ENCODE peak calls at places on chromosomes 7 and 10, in eight cellular contexts. N is HepG2, O is A549, B is tibial nerve, G is sigmoid colon, I is suprapubic skin, H is ovary, P is upper lobe of left lung. L is an unnamed sample.

GRCh38 chr7:141874787-141875186 is 33.5 kb upstream of the PRSS37 start:
- DNase-seq in N (no peak), O (no peak), B (no peak), G (no peak), I (no peak), H (no peak), P (no peak), L (no peak)

GRCh38 chr7:157751951-157752673 is 415.3 kb downstream of the DNAJB6 start:
- DNase-seq in N (no peak), O (no peak), B (no peak), G (no peak), I (no peak), H (no peak), P (no peak), L (no peak)

GRCh38 chr10:121709674-121710073 is 111.4 kb upstream of the FGFR2 start:
- DNase-seq in N (no peak), O (no peak), B (no peak), G (no peak), I (no peak), H (no peak), P (no peak), L (no peak)

GRCh38 chr10:64115913-64116643 is 594.9 kb downstream of the REEP3 start:
- DNase-seq in N (no peak), O (peak), B (no peak), G (no peak), I (no peak), H (no peak), P (no peak), L (peak)

GRCh38 chr10:25815999-25816768 is 117.8 kb upstream of the MYO3A start:
- DNase-seq in N (no peak), O (no peak), B (no peak), G (no peak), I (no peak), H (no peak), P (no peak), L (no peak)

GRCh38 chr10:125294109-125294508 is 133.7 kb upstream of the CTBP2 start:
- DNase-seq in N (no peak), O (no peak), B (no peak), G (no peak), I (no peak), H (no peak), P (no peak), L (no peak)

GRCh38 chr7:21942955-21943354 is 2.7 kb downstream of the CDCA7L start:
- DNase-seq in N (no peak), O (no peak), B (no peak), G (no peak), I (no peak), H (no peak), P (no peak), L (no peak)

GRCh38 chr10:126481181-126481580 is 92.9 kb upstream of the ADAM12 start:
- DNase-seq in N (no peak), O (no peak), B (no peak), G (no peak), I (no peak), H (no peak), P (no peak), L (no peak)

GRCh38 chr10:103276941-103277712 is at the start of gene INA:
- DNase-seq in N (no peak), O (peak), B (no peak), G (no peak), I (no peak), H (no peak), P (peak), L (no peak)

GRCh38 chr10:101892782-101893391 is 49.3 kb upstream of the KCNIP2 start:
- DNase-seq in N (no peak), O (no peak), B (no peak), G (no peak), I (no peak), H (no peak), P (no peak), L (no peak)

GRCh38 chr7:155947051-155947450 is 134.8 kb upstream of the SHH start:
- DNase-seq in N (no peak), O (peak), B (no peak), G (no peak), I (no peak), H (no peak), P (no peak), L (no peak)

GRCh38 chr10:35940067-35940989 is 298.2 kb upstream of the FZD8 start:
- DNase-seq in N (no peak), O (no peak), B (no peak), G (no peak), I (no peak), H (peak), P (peak), L (peak)

GRCh38 chr10:3763852-3764625 is 21.0 kb downstream of the KLF6 start:
- DNase-seq in N (no peak), O (no peak), B (no peak), G (no peak), I (peak), H (no peak), P (no peak), L (no peak)

DNA sequence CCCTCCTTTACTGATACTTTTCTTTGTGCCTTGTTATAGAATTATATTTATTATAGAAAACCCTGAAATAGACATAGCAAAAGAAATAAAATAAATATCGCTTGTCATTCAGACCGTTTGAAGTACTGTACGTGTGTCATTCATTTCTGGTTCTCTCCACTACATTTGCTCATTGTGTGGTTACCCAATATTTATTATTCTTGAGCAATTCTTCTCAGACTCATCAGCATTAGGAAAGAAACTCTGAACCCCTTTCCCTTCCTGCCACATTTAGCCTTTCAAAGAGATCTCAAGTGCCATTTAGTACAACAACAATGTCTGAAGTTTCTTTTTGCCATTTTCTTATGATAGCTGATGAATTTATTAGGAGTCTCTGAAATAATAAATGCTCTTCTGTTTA is 154.1 kb downstream of the KIAA1217 start:
- DNase-seq in N (peak), O (no peak), B (no peak), G (no peak), I (no peak), H (no peak), P (no peak), L (no peak)
- TF ChIP-seq EP300 in N (no peak), O (no peak), B (peak), G (no peak), I (no peak), H (no peak), P (peak), L (no peak)

DNA sequence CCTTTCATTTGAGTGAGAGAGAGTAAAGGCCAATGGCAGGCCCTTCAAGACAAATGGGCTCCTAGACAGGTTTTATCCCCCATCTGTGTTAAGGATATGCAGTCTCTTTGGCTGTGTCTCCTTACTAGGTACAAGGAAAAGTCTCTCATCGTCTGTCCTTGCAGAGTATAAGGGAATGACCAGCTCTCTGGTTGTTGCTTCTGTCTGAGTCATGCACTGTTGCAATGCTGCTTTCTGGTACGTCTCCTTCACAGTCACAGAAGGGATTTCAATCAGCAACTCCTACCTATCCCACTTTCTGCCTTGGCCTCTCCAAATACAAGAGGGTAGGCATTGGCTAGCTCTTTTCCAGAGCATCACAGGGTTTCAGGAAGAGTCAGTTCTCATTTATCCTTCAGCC is 48.1 kb downstream of the CTTNBP2 start:
- DNase-seq in N (no peak), O (no peak), B (no peak), G (no peak), I (no peak), H (no peak), P (no peak), L (no peak)
- TF ChIP-seq EP300 in N (no peak), O (no peak), B (no peak), G (no peak), I (no peak), H (no peak), P (no peak), L (no peak)

DNA sequence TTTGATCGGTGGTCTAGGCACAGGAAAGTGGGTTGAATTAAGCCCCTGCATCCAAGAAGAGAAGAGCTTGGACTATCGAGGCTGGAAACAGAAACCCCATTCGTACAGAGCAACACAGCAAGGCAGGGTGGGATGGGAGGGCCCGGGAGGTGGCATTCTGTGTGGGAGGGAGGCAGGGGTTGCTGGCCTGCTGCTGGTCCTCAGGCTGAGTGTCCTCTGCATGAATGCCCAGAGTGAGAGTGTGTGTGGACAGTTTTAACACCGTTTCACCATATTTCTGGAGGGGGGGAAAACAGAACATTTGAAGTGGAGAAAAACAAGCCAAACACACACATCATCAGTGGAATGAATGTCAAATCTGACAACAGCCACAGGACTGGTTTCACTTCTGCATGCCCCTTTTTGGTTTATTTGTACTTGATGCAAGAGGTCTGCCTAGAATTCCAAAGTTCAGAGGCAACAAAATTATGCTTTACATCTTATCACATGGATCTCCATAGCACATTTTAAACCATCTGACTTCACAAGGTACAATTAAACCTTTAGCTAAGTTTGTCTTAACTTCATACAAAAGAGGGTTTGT is 11.1 kb upstream of the ENO4 start:
- DNase-seq in N (peak), O (no peak), B (no peak), G (no peak), I (no peak), H (no peak), P (no peak), L (no peak)
- TF ChIP-seq EP300 in N (no peak), O (no peak), B (no peak), G (no peak), I (no peak), H (no peak), P (no peak), L (no peak)

GRCh38 chr7:116500071-116500853 is 724 bp downstream of the CAV2 start:
- DNase-seq in N (no peak), O (peak), B (no peak), G (peak), I (peak), H (peak), P (no peak), L (peak)

GRCh38 chr7:116497708-116498107 is 1.8 kb upstream of the CAV2 start:
- DNase-seq in N (no peak), O (no peak), B (no peak), G (no peak), I (no peak), H (no peak), P (no peak), L (no peak)

GRCh38 chr7:116496653-116497052 is 2.9 kb upstream of the CAV2 start:
- DNase-seq in N (no peak), O (no peak), B (no peak), G (no peak), I (no peak), H (no peak), P (no peak), L (no peak)

GRCh38 chr7:116501425-116502167 is 2.1 kb downstream of the CAV2 start:
- DNase-seq in N (no peak), O (peak), B (no peak), G (no peak), I (no peak), H (peak), P (no peak), L (no peak)

DNA sequence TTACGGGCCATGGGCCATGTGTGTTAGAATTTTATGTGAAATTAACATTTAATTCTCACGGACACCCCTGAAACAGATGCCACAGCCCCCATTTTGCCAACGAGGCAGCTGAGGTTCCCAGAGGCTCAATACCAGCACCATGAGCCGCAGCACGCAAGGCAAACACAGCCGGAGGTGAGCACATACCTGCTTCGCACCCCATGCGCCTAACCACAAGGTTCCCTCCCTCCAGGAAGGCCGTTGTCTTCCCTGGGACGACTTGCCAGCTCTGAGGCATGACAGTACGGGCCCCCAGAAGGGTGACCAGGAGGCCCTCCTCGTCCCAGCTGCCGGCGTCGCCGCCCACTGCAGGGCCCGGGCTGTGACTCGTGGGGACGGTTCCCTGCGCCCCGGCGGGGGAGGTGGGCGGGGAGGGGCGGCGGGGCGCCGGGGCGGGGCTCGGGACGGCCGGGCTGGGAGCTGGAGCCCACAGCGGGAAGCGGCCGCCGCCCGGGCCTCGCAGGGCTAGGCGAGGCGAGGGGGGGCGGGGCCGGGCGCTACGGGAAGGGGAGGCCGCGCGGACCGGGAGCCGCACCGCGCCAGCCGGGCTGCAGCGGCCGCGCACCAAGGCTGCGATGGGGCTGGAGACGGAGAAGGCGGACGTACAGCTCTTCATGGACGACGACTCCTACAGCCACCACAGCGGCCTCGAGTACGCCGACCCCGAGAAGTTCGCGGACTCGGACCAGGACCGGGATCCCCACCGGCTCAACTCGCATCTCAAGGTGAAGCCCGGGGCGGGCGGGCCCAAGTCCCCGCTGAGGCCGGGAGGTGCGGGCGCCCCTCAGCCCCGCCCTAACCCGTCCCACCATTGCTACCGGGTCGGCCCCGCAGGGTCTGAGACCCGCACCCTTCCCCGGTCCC is at the start of gene CAV2:
- DNase-seq in N (no peak), O (peak), B (peak), G (peak), I (peak), H (peak), P (peak), L (peak)
- TF ChIP-seq EP300 in N (no peak), O (no peak), B (no peak), G (no peak), I (no peak), H (no peak), P (no peak), L (no peak)

GRCh38 chr10:132030898-132031463 is 34.8 kb upstream of the JAKMIP3 start:
- DNase-seq in N (no peak), O (no peak), B (no peak), G (no peak), I (no peak), H (no peak), P (no peak), L (no peak)
- TF ChIP-seq EP300 in N (no peak), O (no peak), B (no peak), G (no peak), I (no peak), H (no peak), P (no peak), L (no peak)

GRCh38 chr10:28947209-28947608 is 269.9 kb downstream of the BAMBI start:
- DNase-seq in N (no peak), O (no peak), B (peak), G (no peak), I (no peak), H (no peak), P (no peak), L (no peak)
- TF ChIP-seq EP300 in N (no peak), O (no peak), B (peak), G (no peak), I (no peak), H (no peak), P (no peak), L (no peak)

DNA sequence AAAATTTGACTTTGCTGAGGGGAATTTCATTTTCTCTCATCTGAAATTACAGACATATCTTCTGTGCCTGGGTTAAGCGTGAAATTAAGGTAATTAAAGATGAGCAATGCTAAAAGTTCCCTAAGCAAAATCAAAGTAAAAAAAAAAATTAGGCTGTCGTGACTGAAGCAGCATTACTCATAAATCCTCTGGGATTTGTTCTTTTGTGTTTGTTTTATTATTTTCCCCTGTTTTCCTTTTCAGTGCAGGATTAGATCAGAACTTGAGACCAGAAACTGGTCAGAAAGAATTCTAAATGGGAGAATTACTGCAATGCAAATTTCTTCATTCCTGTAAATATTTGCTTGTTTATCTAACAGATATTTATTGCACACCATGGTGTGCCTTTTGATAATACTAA is 141.4 kb upstream of the BET1 start:
- DNase-seq in N (no peak), O (peak), B (no peak), G (no peak), I (no peak), H (no peak), P (no peak), L (no peak)
- TF ChIP-seq EP300 in N (no peak), O (no peak), B (no peak), G (no peak), I (no peak), H (no peak), P (no peak), L (no peak)

L was measured in transverse colon.